ENCODE peak calls at places on chromosomes 4 and X, in ten cellular contexts. G is stomach, M is fibroblast of lung, P is fibroblast of pulmonary artery, N is astrocyte of the spinal cord, W is GM23338, D is fibroblast of the aortic adventitia, S is right lobe of liver, L is testis, A is uterus. F is an unnamed sample.

GRCh38 chr4:152590179-152591031 is 54.5 kb upstream of the FBXW7 start:
- DNase-seq in G (no peak), S (no peak), D (peak), L (no peak), W (no peak), M (peak), A (no peak), N (peak), P (peak), F (peak)

GRCh38 chrX:31209005-31209612 is 137.3 kb upstream of the FTHL17 start:
- DNase-seq in D (no peak), G (no peak), A (no peak), L (no peak), P (no peak), M (no peak), S (no peak), N (no peak), W (no peak), F (no peak)

GRCh38 chr4:39341075-39341725 is 25.0 kb downstream of the RFC1 start:
- DNase-seq in A (no peak), P (no peak), W (no peak), N (no peak), M (no peak), L (no peak), D (no peak), G (no peak), S (peak), F (no peak)

GRCh38 chr4:107283587-107284559 is 247.8 kb upstream of the DKK2 start:
- DNase-seq in L (no peak), D (peak), N (peak), M (peak), S (no peak), P (peak), G (no peak), A (no peak), W (peak), F (no peak)

GRCh38 chr4:187469627-187470026 is 525.9 kb upstream of the ZFP42 start:
- DNase-seq in A (no peak), S (no peak), L (no peak), D (no peak), N (no peak), P (no peak), W (no peak), M (no peak), G (no peak), F (no peak)

GRCh38 chrX:153336988-153337387 is 3.0 kb downstream of the ZNF275 start:
- DNase-seq in N (no peak), G (no peak), S (no peak), D (no peak), M (no peak), P (no peak), L (no peak), W (no peak), A (no peak), F (no peak)

GRCh38 chr4:150136481-150136880 is 58.2 kb downstream of the DCLK2 start:
- DNase-seq in D (peak), G (no peak), N (peak), W (no peak), S (no peak), P (no peak), L (no peak), A (no peak), M (peak), F (no peak)

GRCh38 chr4:183295711-183296110 is 24.4 kb downstream of the CLDN22 start:
- DNase-seq in D (no peak), A (no peak), N (no peak), G (no peak), S (no peak), L (no peak), W (no peak), M (no peak), P (no peak), F (no peak)

GRCh38 chr4:140149851-140150635 is 3.9 kb downstream of the MAML3 start:
- DNase-seq in G (peak), A (peak), D (peak), W (peak), P (peak), L (peak), S (peak), M (peak), N (peak), F (no peak)

GRCh38 chr4:7328162-7328912 is 106.4 kb downstream of the PSAPL1 start:
- DNase-seq in G (no peak), S (no peak), W (no peak), D (no peak), A (no peak), L (no peak), P (no peak), M (no peak), N (no peak), F (no peak)

GRCh38 chrX:42615161-42615563 is 162.8 kb downstream of the PPP1R2C start:
- DNase-seq in W (peak), A (no peak), L (no peak), D (no peak), P (peak), S (no peak), N (no peak), M (no peak), G (no peak), F (no peak)

GRCh38 chr4:150369434-150370141 is 212.4 kb upstream of the MAB21L2 start:
- DNase-seq in G (no peak), A (no peak), D (no peak), P (no peak), W (no peak), S (no peak), N (no peak), L (no peak), M (no peak), F (no peak)

GRCh38 chrX:3811331-3812311 is 98.2 kb upstream of the PRKX start:
- DNase-seq in S (no peak), N (peak), D (peak), P (peak), L (no peak), M (peak), A (peak), W (peak), G (peak), F (no peak)

DNA sequence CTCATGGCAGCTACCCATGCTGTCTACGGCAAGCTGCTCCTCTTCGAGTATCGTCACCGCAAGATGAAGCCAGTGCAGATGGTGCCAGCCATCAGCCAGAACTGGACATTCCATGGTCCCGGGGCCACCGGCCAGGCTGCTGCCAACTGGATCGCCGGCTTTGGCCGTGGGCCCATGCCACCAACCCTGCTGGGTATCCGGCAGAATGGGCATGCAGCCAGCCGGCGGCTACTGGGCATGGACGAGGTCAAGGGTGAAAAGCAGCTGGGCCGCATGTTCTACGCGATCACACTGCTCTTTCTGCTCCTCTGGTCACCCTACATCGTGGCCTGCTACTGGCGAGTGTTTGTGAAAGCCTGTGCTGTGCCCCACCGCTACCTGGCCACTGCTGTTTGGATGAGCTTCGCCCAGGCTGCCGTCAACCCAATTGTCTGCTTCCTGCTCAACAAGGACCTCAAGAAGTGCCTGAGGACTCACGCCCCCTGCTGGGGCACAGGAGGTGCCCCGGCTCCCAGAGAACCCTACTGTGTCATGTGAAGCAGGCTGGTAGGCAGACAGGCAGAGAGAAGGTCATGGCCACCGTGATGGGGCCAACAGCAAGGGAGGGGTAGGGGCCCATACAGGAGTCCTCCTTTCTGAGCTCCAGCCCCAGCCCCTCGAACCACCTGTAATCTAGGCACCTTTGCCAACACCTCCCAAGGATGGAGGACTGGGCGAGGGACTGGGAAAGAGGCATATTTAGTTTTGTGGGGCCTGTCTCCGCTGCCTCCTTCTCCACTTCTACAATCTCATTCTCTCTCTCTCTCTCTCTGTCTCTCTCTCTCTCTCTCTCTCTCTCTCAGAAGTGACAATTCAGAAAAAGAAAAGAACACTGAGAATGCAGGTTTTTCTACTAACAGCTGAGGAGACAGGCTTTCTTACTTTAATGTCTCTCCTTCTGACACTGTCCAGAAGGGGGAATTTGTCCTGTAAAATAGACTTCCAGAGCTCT is 4.7 kb upstream of the TSPYL2 start:
- DNase-seq in G (no peak), S (no peak), A (no peak), M (no peak), P (no peak), D (no peak), L (no peak), N (no peak), W (peak), F (no peak)
- TF ChIP-seq CTCF in G (no peak), S (no peak), A (no peak), M (no peak), P (no peak), D (no peak), L (no peak), N (no peak), W (peak), F (no peak)

GRCh38 chr4:145102619-145103018 is 4.5 kb downstream of the ABCE1 start:
- DNase-seq in S (no peak), A (no peak), W (no peak), N (no peak), P (no peak), D (no peak), G (no peak), L (no peak), M (no peak), F (no peak)
- H3K4me3 ChIP-seq in S (no peak), A (no peak), W (no peak), N (no peak), P (no peak), D (no peak), G (no peak), L (no peak), M (no peak), F (no peak)

GRCh38 chrX:17042046-17042445 is 95.6 kb downstream of the REPS2 start:
- DNase-seq in G (no peak), A (no peak), P (no peak), S (no peak), L (no peak), N (no peak), W (no peak), D (peak), M (peak), F (no peak)

GRCh38 chrX:17038277-17038676 is 91.8 kb downstream of the REPS2 start:
- DNase-seq in L (no peak), D (no peak), G (no peak), W (no peak), M (no peak), S (no peak), A (no peak), N (no peak), P (no peak), F (no peak)

GRCh38 chrX:17038681-17039161 is 92.3 kb downstream of the REPS2 start:
- DNase-seq in N (peak), M (peak), S (no peak), L (peak), D (peak), G (no peak), P (peak), A (peak), W (no peak), F (no peak)

GRCh38 chrX:17040711-17041110 is 94.3 kb downstream of the REPS2 start:
- DNase-seq in M (no peak), D (no peak), S (no peak), G (no peak), P (no peak), A (no peak), L (no peak), N (no peak), W (no peak), F (no peak)

DNA sequence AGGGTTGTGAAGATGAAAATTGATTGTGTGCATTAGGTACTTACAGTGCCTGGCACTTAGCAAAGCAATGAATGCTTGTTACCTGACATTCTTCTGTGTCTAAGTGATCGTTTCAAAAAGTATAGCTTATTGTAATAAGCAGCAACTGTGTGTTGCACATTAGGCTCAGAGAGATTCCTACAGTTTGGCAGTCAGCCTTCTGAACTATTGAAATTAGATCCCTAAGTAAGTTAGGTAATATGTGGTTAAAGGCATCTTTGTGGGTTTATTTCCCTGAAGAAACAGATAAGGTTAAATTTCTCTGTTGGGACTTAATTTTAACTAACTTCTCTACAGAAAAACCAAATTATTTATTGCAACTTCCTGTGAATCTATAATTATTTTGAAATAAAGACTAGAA is 93.4 kb downstream of the REPS2 start:
- DNase-seq in W (no peak), S (no peak), G (no peak), P (peak), N (peak), M (peak), L (no peak), D (peak), A (no peak), F (peak)
- TF ChIP-seq CTCF in W (no peak), S (no peak), G (no peak), P (no peak), N (no peak), M (no peak), L (no peak), D (no peak), A (no peak), F (no peak)

GRCh38 chrX:125319646-125320521 is at the start of gene TEX13C:
- DNase-seq in N (no peak), L (peak), S (no peak), W (peak), P (no peak), A (no peak), D (no peak), M (no peak), G (no peak), F (no peak)
- H3K4me3 ChIP-seq in N (no peak), L (no peak), S (no peak), W (no peak), P (no peak), A (no peak), D (no peak), M (no peak), G (no peak), F (no peak)

GRCh38 chrX:134714633-134715110 is 56.4 kb upstream of the PLAC1 start:
- DNase-seq in A (no peak), L (no peak), P (no peak), G (no peak), D (no peak), S (no peak), W (no peak), M (no peak), N (no peak), F (no peak)

GRCh38 chrX:134712272-134712671 is 54.0 kb upstream of the PLAC1 start:
- DNase-seq in N (no peak), A (no peak), L (no peak), P (no peak), D (no peak), S (no peak), G (no peak), W (no peak), M (no peak), F (no peak)

GRCh38 chrX:134715930-134716619 is 57.8 kb upstream of the PLAC1 start:
- DNase-seq in P (no peak), D (no peak), S (no peak), M (no peak), G (no peak), W (peak), A (no peak), N (no peak), L (no peak), F (no peak)

GRCh38 chrX:134713618-134714107 is 55.4 kb upstream of the PLAC1 start:
- DNase-seq in A (no peak), N (no peak), W (no peak), L (no peak), M (no peak), P (no peak), D (no peak), G (no peak), S (no peak), F (no peak)

GRCh38 chrX:134711135-134711941 is 53.1 kb upstream of the PLAC1 start:
- DNase-seq in A (no peak), W (no peak), N (no peak), D (peak), L (no peak), S (no peak), G (no peak), P (no peak), M (no peak), F (no peak)
- TF ChIP-seq CTCF in A (no peak), W (no peak), N (no peak), D (no peak), L (no peak), S (no peak), G (no peak), P (no peak), M (no peak), F (no peak)